ENCODE peak calls at places on chromosomes 3 and 15, in nine cellular contexts. One of them, this sample, is unnamed.

GRCh38 chr3:29764059-29764458 is 483.2 kb downstream of the RBMS3 start:
- DNase-seq in left ventricle myocardium inferior: no peak
- DNase-seq in stimulated activated CD4-positive, alpha-beta T cell treated with anti-CD3 and anti-CD28 coated beads, Interleukin-1b, Interleukin-23, amount 100 ng/mL, for 24 hours: no peak
- DNase-seq in adrenal gland: no peak
- DNase-seq in HFF-Myc: no peak
- DNase-seq in GM19239: no peak
- DNase-seq in MV-4-11: no peak
- DNase-seq in Calu3: no peak
- DNase-seq in activated T-helper 1 cell treated with anti-CD3 and anti-CD28 coated beads, Interleukin-2, amount 50 U/mL, for 16 hours: no peak
- DNase-seq in this sample: no peak

GRCh38 chr3:55180936-55181535 is 253.2 kb upstream of the LRTM1 start:
- DNase-seq in Calu3: peak
- DNase-seq in MV-4-11: peak
- DNase-seq in GM19239: peak
- DNase-seq in stimulated activated CD4-positive, alpha-beta T cell treated with anti-CD3 and anti-CD28 coated beads, Interleukin-1b, Interleukin-23, amount 100 ng/mL, for 24 hours: no peak
- DNase-seq in left ventricle myocardium inferior: no peak
- DNase-seq in adrenal gland: peak
- DNase-seq in HFF-Myc: no peak
- DNase-seq in activated T-helper 1 cell treated with anti-CD3 and anti-CD28 coated beads, Interleukin-2, amount 50 U/mL, for 16 hours: no peak
- DNase-seq in this sample: no peak

GRCh38 chr3:188349276-188349962 is 195.5 kb downstream of the LPP start:
- DNase-seq in adrenal gland: no peak
- DNase-seq in HFF-Myc: no peak
- DNase-seq in Calu3: peak
- DNase-seq in stimulated activated CD4-positive, alpha-beta T cell treated with anti-CD3 and anti-CD28 coated beads, Interleukin-1b, Interleukin-23, amount 100 ng/mL, for 24 hours: no peak
- DNase-seq in GM19239: no peak
- DNase-seq in activated T-helper 1 cell treated with anti-CD3 and anti-CD28 coated beads, Interleukin-2, amount 50 U/mL, for 16 hours: no peak
- DNase-seq in left ventricle myocardium inferior: peak
- DNase-seq in MV-4-11: no peak
- DNase-seq in this sample: no peak

GRCh38 chr3:195068045-195068444 is 202.9 kb downstream of the XXYLT1 start:
- DNase-seq in HFF-Myc: no peak
- DNase-seq in activated T-helper 1 cell treated with anti-CD3 and anti-CD28 coated beads, Interleukin-2, amount 50 U/mL, for 16 hours: no peak
- DNase-seq in stimulated activated CD4-positive, alpha-beta T cell treated with anti-CD3 and anti-CD28 coated beads, Interleukin-1b, Interleukin-23, amount 100 ng/mL, for 24 hours: no peak
- DNase-seq in left ventricle myocardium inferior: no peak
- DNase-seq in Calu3: no peak
- DNase-seq in adrenal gland: no peak
- DNase-seq in MV-4-11: no peak
- DNase-seq in GM19239: no peak
- DNase-seq in this sample: no peak

GRCh38 chr15:72474466-72474911 is 359 bp downstream of the ARIH1 start:
- DNase-seq in stimulated activated CD4-positive, alpha-beta T cell treated with anti-CD3 and anti-CD28 coated beads, Interleukin-1b, Interleukin-23, amount 100 ng/mL, for 24 hours: no peak
- DNase-seq in MV-4-11: no peak
- DNase-seq in adrenal gland: no peak
- DNase-seq in activated T-helper 1 cell treated with anti-CD3 and anti-CD28 coated beads, Interleukin-2, amount 50 U/mL, for 16 hours: no peak
- DNase-seq in HFF-Myc: no peak
- DNase-seq in Calu3: no peak
- DNase-seq in GM19239: no peak
- DNase-seq in left ventricle myocardium inferior: no peak
- DNase-seq in this sample: no peak

GRCh38 chr3:173913985-173914421 is 516.5 kb downstream of the NLGN1 start:
- DNase-seq in left ventricle myocardium inferior: no peak
- DNase-seq in GM19239: no peak
- DNase-seq in adrenal gland: no peak
- DNase-seq in HFF-Myc: no peak
- DNase-seq in MV-4-11: no peak
- DNase-seq in stimulated activated CD4-positive, alpha-beta T cell treated with anti-CD3 and anti-CD28 coated beads, Interleukin-1b, Interleukin-23, amount 100 ng/mL, for 24 hours: no peak
- DNase-seq in activated T-helper 1 cell treated with anti-CD3 and anti-CD28 coated beads, Interleukin-2, amount 50 U/mL, for 16 hours: no peak
- DNase-seq in Calu3: no peak
- DNase-seq in this sample: no peak

GRCh38 chr15:48643776-48644497 is 1.6 kb downstream of the FBN1 start:
- DNase-seq in Calu3: no peak
- DNase-seq in adrenal gland: no peak
- DNase-seq in HFF-Myc: no peak
- DNase-seq in activated T-helper 1 cell treated with anti-CD3 and anti-CD28 coated beads, Interleukin-2, amount 50 U/mL, for 16 hours: no peak
- DNase-seq in left ventricle myocardium inferior: no peak
- DNase-seq in MV-4-11: no peak
- DNase-seq in GM19239: no peak
- DNase-seq in stimulated activated CD4-positive, alpha-beta T cell treated with anti-CD3 and anti-CD28 coated beads, Interleukin-1b, Interleukin-23, amount 100 ng/mL, for 24 hours: no peak
- DNase-seq in this sample: no peak

GRCh38 chr15:33865416-33865815 is 102.9 kb upstream of the CHRM5 start:
- DNase-seq in stimulated activated CD4-positive, alpha-beta T cell treated with anti-CD3 and anti-CD28 coated beads, Interleukin-1b, Interleukin-23, amount 100 ng/mL, for 24 hours: no peak
- DNase-seq in GM19239: no peak
- DNase-seq in adrenal gland: no peak
- DNase-seq in activated T-helper 1 cell treated with anti-CD3 and anti-CD28 coated beads, Interleukin-2, amount 50 U/mL, for 16 hours: no peak
- DNase-seq in MV-4-11: no peak
- DNase-seq in left ventricle myocardium inferior: no peak
- DNase-seq in HFF-Myc: no peak
- DNase-seq in Calu3: no peak
- DNase-seq in this sample: no peak

GRCh38 chr3:56787784-56788256 is 13.9 kb downstream of the ARHGEF3 start:
- DNase-seq in GM19239: no peak
- DNase-seq in MV-4-11: peak
- DNase-seq in Calu3: no peak
- DNase-seq in HFF-Myc: no peak
- DNase-seq in left ventricle myocardium inferior: no peak
- DNase-seq in adrenal gland: no peak
- DNase-seq in stimulated activated CD4-positive, alpha-beta T cell treated with anti-CD3 and anti-CD28 coated beads, Interleukin-1b, Interleukin-23, amount 100 ng/mL, for 24 hours: no peak
- DNase-seq in activated T-helper 1 cell treated with anti-CD3 and anti-CD28 coated beads, Interleukin-2, amount 50 U/mL, for 16 hours: no peak
- DNase-seq in this sample: peak

GRCh38 chr3:45939341-45939771 is 3.9 kb upstream of the CXCR6 start:
- DNase-seq in GM19239: no peak
- DNase-seq in activated T-helper 1 cell treated with anti-CD3 and anti-CD28 coated beads, Interleukin-2, amount 50 U/mL, for 16 hours: no peak
- DNase-seq in Calu3: no peak
- DNase-seq in adrenal gland: no peak
- DNase-seq in stimulated activated CD4-positive, alpha-beta T cell treated with anti-CD3 and anti-CD28 coated beads, Interleukin-1b, Interleukin-23, amount 100 ng/mL, for 24 hours: no peak
- DNase-seq in MV-4-11: peak
- DNase-seq in left ventricle myocardium inferior: no peak
- DNase-seq in HFF-Myc: no peak
- DNase-seq in this sample: no peak